ENCODE peak calls at places on chromosome 1, in seven cellular contexts. F is GM12891, M is GM12878, K is H1, V is SK-N-SH, T is K562, Z is HepG2. R is an unnamed sample.

GRCh38 chr1:30912913-30913652 is 4.5 kb upstream of the SDC3 start:
- DNase-seq in V (peak), F (no peak), K (no peak), M (no peak), T (no peak), Z (no peak), R (no peak)

GRCh38 chr1:228414511-228415211 is 2.0 kb downstream of the TRIM17 start:
- DNase-seq in Z (no peak), V (no peak), F (no peak), K (no peak), M (no peak), T (no peak), R (no peak)

GRCh38 chr1:177650947-177651346 is 318.9 kb downstream of the SEC16B start:
- DNase-seq in K (no peak), F (no peak), M (peak), Z (no peak), V (no peak), T (no peak), R (no peak)

GRCh38 chr1:182331412-182331811 is 60.2 kb downstream of the GLUL start:
- DNase-seq in M (no peak), T (no peak), K (no peak), V (no peak), F (peak), Z (no peak), R (peak)

GRCh38 chr1:115218696-115219095 is 119.4 kb downstream of the NGF start:
- DNase-seq in T (no peak), F (no peak), Z (no peak), K (no peak), M (no peak), V (no peak), R (no peak)

GRCh38 chr1:109113787-109114568 is at the start of gene ELAPOR1:
- DNase-seq in F (no peak), K (no peak), T (no peak), V (peak), M (no peak), Z (no peak), R (peak)

GRCh38 chr1:185565314-185565713 is 168.9 kb upstream of the HMCN1 start:
- DNase-seq in F (no peak), M (no peak), T (no peak), V (no peak), K (no peak), Z (peak), R (no peak)

GRCh38 chr1:154179951-154180687 is 11.8 kb downstream of the TPM3 start:
- DNase-seq in T (no peak), Z (no peak), F (no peak), V (no peak), K (no peak), M (no peak), R (no peak)

DNA sequence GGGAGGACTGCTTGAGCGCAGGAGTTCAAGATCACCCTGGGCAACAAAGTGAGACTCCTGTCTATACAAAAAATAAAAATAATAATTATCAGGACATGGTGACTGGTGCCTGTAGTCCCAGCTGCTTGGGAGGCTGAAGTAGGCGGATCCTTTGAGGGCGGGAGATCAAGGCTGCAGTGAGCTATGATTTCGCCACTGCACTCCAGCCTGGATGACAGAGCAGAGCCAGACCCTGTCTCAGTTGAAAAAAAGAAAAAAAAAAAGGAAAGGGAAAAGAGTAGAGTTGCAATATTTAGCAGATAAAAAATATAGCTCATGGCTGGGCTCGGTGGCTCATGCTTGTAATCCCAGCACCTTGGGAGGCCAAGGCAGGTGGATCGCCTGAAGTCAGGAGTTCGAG is 3.3 kb upstream of the S1PR1 start:
- DNase-seq in M (no peak), Z (peak), K (no peak), V (no peak), F (no peak), T (no peak), R (no peak)
- TF ChIP-seq TAF1 in M (no peak), Z (no peak), K (no peak), V (no peak), F (no peak), T (no peak), R (no peak)

GRCh38 chr1:1545946-1546737 is 5.7 kb upstream of the TMEM240 start:
- DNase-seq in Z (no peak), K (no peak), V (no peak), M (no peak), F (no peak), T (no peak), R (no peak)

GRCh38 chr1:1541956-1542765 is 1.7 kb upstream of the TMEM240 start:
- DNase-seq in Z (no peak), K (no peak), F (no peak), V (no peak), M (no peak), T (no peak), R (no peak)

GRCh38 chr1:1542766-1543705 is 2.6 kb upstream of the TMEM240 start:
- DNase-seq in F (no peak), K (no peak), V (no peak), M (no peak), T (no peak), Z (no peak), R (no peak)

GRCh38 chr1:1544544-1544943 is 4.1 kb upstream of the TMEM240 start:
- DNase-seq in F (no peak), V (no peak), Z (no peak), M (no peak), T (no peak), K (no peak), R (no peak)

GRCh38 chr1:1543706-1544099 is 3.3 kb upstream of the TMEM240 start:
- DNase-seq in Z (no peak), V (peak), T (no peak), F (no peak), M (no peak), K (no peak), R (no peak)
- TF ChIP-seq POLR2AphosphoS5 in Z (no peak), V (no peak), T (no peak), F (no peak), M (no peak), K (no peak), R (no peak)

GRCh38 chr1:221431068-221431651 is 310.7 kb downstream of the DUSP10 start:
- DNase-seq in F (no peak), T (no peak), K (no peak), V (no peak), M (no peak), Z (no peak), R (no peak)
- TF ChIP-seq TAF1 in F (no peak), T (no peak), K (no peak), V (no peak), M (no peak), Z (no peak), R (no peak)

GRCh38 chr1:156505679-156506298 is 5.2 kb upstream of the MEF2D start:
- DNase-seq in F (no peak), K (no peak), V (no peak), T (no peak), M (no peak), Z (no peak), R (no peak)
- TF ChIP-seq POLR2AphosphoS5 in F (no peak), K (no peak), V (no peak), T (no peak), M (no peak), Z (no peak), R (no peak)